ENCODE peak calls at places on chromosomes 7 and 10, in five cellular contexts. F is NCI-H82, K is amygdala, R is NCI-H510A, Z is ecto neural progenitor cell. M is an unnamed sample.

GRCh38 chr10:121437596-121437995 is 160.6 kb downstream of the FGFR2 start:
- DNase-seq in K (peak; percentile 22), F (peak; percentile 63), R (no peak), Z (no peak), M (peak; percentile 56)

GRCh38 chr7:116150588-116150987 is 59.8 kb upstream of the TES start:
- DNase-seq in F (no peak), R (no peak), Z (no peak), K (no peak), M (no peak)

GRCh38 chr10:113927440-113927839 is 73.0 kb downstream of the NHLRC2 start:
- DNase-seq in K (no peak), R (no peak), F (no peak), Z (no peak), M (no peak)

GRCh38 chr10:43151371-43151770 is 13.1 kb downstream of the CSGALNACT2 start:
- DNase-seq in K (no peak), Z (no peak), F (peak; percentile 3), R (no peak), M (no peak)

GRCh38 chr10:110165867-110166266 is 41.5 kb upstream of the MXI1 start:
- DNase-seq in K (no peak), Z (no peak), F (peak; percentile 29), R (no peak), M (no peak)

GRCh38 chr10:100997364-100998182 is 2.0 kb upstream of the LZTS2 start:
- DNase-seq in Z (peak; percentile 93), R (peak; percentile 68), K (peak; percentile 80), F (peak; percentile 84), M (peak; percentile 84)

GRCh38 chr7:37062460-37062859 is 338.2 kb upstream of the AOAH start:
- DNase-seq in Z (no peak), F (peak; percentile 13), K (no peak), R (no peak), M (peak; percentile 74)

GRCh38 chr7:46162582-46162981 is 241.5 kb upstream of the IGFBP3 start:
- DNase-seq in R (no peak), Z (no peak), K (no peak), F (no peak), M (no peak)

GRCh38 chr7:22356855-22357310 is at the start of gene RAPGEF5:
- DNase-seq in K (no peak), R (peak; percentile 56), Z (peak; percentile 58), F (peak; percentile 73), M (no peak)

GRCh38 chr10:104330168-104331117 is 7.8 kb downstream of the ITPRIP start:
- DNase-seq in R (no peak), K (no peak), F (no peak), Z (no peak), M (no peak)

GRCh38 chr7:107147464-107148214 is 21.2 kb upstream of the HBP1 start:
- DNase-seq in R (no peak), Z (no peak), K (peak; percentile 17), F (peak; percentile 50), M (no peak)

GRCh38 chr7:93178213-93178612 is 30.0 kb upstream of the SAMD9L start:
- DNase-seq in F (peak; percentile 18), Z (no peak), R (no peak), K (no peak), M (no peak)

GRCh38 chr7:465710-466400 is 53.8 kb downstream of the PDGFA start:
- DNase-seq in F (no peak), K (no peak), Z (no peak), R (no peak), M (no peak)

GRCh38 chr7:35722054-35722849 is 27.3 kb upstream of the HERPUD2 start:
- DNase-seq in R (no peak), F (no peak), Z (no peak), K (no peak), M (no peak)

GRCh38 chr7:42091461-42092229 is 145.4 kb downstream of the GLI3 start:
- DNase-seq in K (no peak), F (peak; percentile 10), Z (peak; percentile 61), R (no peak), M (no peak)

GRCh38 chr7:894164-894867 is 18.0 kb downstream of the GET4 start:
- DNase-seq in R (no peak), K (no peak), F (no peak), Z (no peak), M (no peak)

GRCh38 chr7:47444376-47445098 is 137.4 kb downstream of the TNS3 start:
- DNase-seq in F (no peak), K (no peak), Z (no peak), R (no peak), M (no peak)

GRCh38 chr7:94301024-94301588 is 93.6 kb upstream of the COL1A2 start:
- DNase-seq in R (no peak), F (peak; percentile 19), K (no peak), Z (peak; percentile 75), M (no peak)

GRCh38 chr10:77415311-77415960 is 222.2 kb downstream of the KCNMA1 start:
- DNase-seq in Z (no peak), K (no peak), R (no peak), F (no peak), M (no peak)